ENCODE peak calls at places on chromosomes 3 and 15, in ten cellular contexts. S, E, O, A, Z, V, F, R, B and U are unnamed samples.

GRCh38 chr15:77028451-77029165 is 33.7 kb downstream of the PSTPIP1 start:
- DNase-seq in S (no peak), E (no peak), O (peak; percentile 17), A (no peak), Z (no peak), V (peak; percentile 6), F (no peak), R (no peak), B (no peak), U (no peak)

GRCh38 chr15:50850003-50850402 is 58.5 kb upstream of the AP4E1 start:
- DNase-seq in S (no peak), E (no peak), O (no peak), A (no peak), Z (no peak), V (no peak), F (no peak), R (no peak), B (no peak), U (no peak)

GRCh38 chr3:105130911-105131310 is 235.8 kb upstream of the ALCAM start:
- DNase-seq in S (no peak), E (no peak), O (no peak), A (no peak), Z (no peak), V (no peak), F (no peak), R (no peak), B (no peak), U (no peak)

GRCh38 chr15:63040509-63040908 is 2.0 kb upstream of the TPM1 start:
- DNase-seq in S (no peak), E (no peak), O (no peak), A (no peak), Z (no peak), V (no peak), F (no peak), R (no peak), B (no peak), U (no peak)

GRCh38 chr3:43025423-43025822 is 46.3 kb downstream of the GASK1A start:
- DNase-seq in S (no peak), E (no peak), O (no peak), A (no peak), Z (no peak), V (no peak), F (no peak), R (no peak), B (no peak), U (no peak)

GRCh38 chr3:12444582-12445468 is 39.5 kb upstream of the TSEN2 start:
- DNase-seq in S (no peak), E (no peak), O (no peak), A (no peak), Z (no peak), V (peak; percentile 21), F (peak; percentile 67), R (peak; percentile 32), B (no peak), U (no peak)

GRCh38 chr3:194487289-194488006 is 646 bp upstream of the ATP13A3 start:
- DNase-seq in S (peak; percentile 79), E (no peak), O (peak; percentile 65), A (peak; percentile 53), Z (peak; percentile 61), V (no peak), F (peak; percentile 77), R (no peak), B (peak; percentile 42), U (peak; percentile 69)

GRCh38 chr3:130857336-130858026 is 36.4 kb upstream of the ATP2C1 start:
- DNase-seq in S (no peak), E (no peak), O (no peak), A (no peak), Z (no peak), V (no peak), F (no peak), R (no peak), B (no peak), U (no peak)

GRCh38 chr15:31516459-31516858 is 189.8 kb downstream of the KLF13 start:
- DNase-seq in S (no peak), E (no peak), O (no peak), A (no peak), Z (peak; percentile 44), V (no peak), F (no peak), R (no peak), B (no peak), U (no peak)

GRCh38 chr3:4994823-4995499 is 15.7 kb downstream of the BHLHE40 start:
- DNase-seq in S (no peak), E (no peak), O (peak; percentile 76), A (peak; percentile 84), Z (peak; percentile 80), V (no peak), F (peak; percentile 80), R (no peak), B (no peak), U (no peak)

GRCh38 chr3:126873416-126873815 is 109.5 kb upstream of the PLXNA1 start:
- DNase-seq in S (no peak), E (no peak), O (no peak), A (no peak), Z (no peak), V (no peak), F (no peak), R (no peak), B (no peak), U (no peak)

GRCh38 chr15:101458158-101458895 is 31.2 kb downstream of the PCSK6 start:
- DNase-seq in S (no peak), E (no peak), O (no peak), A (no peak), Z (no peak), V (no peak), F (no peak), R (no peak), B (no peak), U (no peak)

GRCh38 chr3:45617430-45618080 is 23.0 kb downstream of the LIMD1 start:
- DNase-seq in S (no peak), E (no peak), O (no peak), A (no peak), Z (no peak), V (no peak), F (no peak), R (no peak), B (no peak), U (no peak)

GRCh38 chr3:194275231-194275671 is 75.9 kb downstream of the CPN2 start:
- DNase-seq in S (peak; percentile 17), E (no peak), O (peak; percentile 22), A (no peak), Z (peak; percentile 33), V (no peak), F (no peak), R (peak; percentile 14), B (peak; percentile 40), U (no peak)

GRCh38 chr3:76570436-76571057 is 469.4 kb upstream of the ROBO2 start:
- DNase-seq in S (no peak), E (peak; percentile 16), O (no peak), A (no peak), Z (peak; percentile 1), V (no peak), F (peak; percentile 3), R (no peak), B (no peak), U (peak; percentile 8)
- TF ChIP-seq CTCF in S (peak; percentile 64), E (peak; percentile 61), O (peak; percentile 65), A (peak; percentile 21), Z (no peak), V (peak; percentile 82), F (peak; percentile 45), R (peak; percentile 24), B (peak; percentile 77), U (peak; percentile 62)

DNA sequence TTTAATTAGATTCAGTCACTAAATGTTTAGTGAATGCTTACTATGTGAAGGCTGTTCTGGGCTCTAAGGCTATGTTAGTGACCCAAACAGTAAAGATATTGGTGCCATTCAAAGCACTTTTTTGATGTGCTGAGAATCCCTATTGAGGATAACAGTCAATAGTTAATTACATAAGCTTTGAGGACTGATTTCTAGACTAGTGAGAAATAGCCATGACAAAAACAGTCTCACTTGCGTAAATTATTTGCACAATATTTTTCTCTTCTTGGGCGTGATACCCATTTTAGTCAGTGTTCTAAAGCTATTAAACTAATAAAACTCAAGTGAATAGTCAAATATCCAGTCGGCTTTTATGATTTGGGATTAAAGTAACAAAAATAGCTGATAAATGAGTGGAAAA is 74.6 kb downstream of the UBE2E2 start:
- DNase-seq in S (no peak), E (no peak), O (no peak), A (no peak), Z (no peak), V (no peak), F (no peak), R (no peak), B (no peak), U (no peak)
- TF ChIP-seq CTCF in S (no peak), E (no peak), O (no peak), A (no peak), Z (no peak), V (no peak), F (no peak), R (no peak), B (no peak), U (no peak)

GRCh38 chr3:27826448-27826847 is 104.3 kb upstream of the EOMES start:
- DNase-seq in S (no peak), E (no peak), O (no peak), A (no peak), Z (no peak), V (no peak), F (no peak), R (no peak), B (no peak), U (no peak)

GRCh38 chr3:27824312-27825200 is 102.4 kb upstream of the EOMES start:
- DNase-seq in S (no peak), E (no peak), O (no peak), A (no peak), Z (no peak), V (no peak), F (no peak), R (no peak), B (no peak), U (no peak)

GRCh38 chr3:27827041-27827440 is 104.9 kb upstream of the EOMES start:
- DNase-seq in S (no peak), E (peak; percentile 3), O (no peak), A (no peak), Z (no peak), V (no peak), F (no peak), R (no peak), B (no peak), U (no peak)
- TF ChIP-seq CTCF in S (no peak), E (no peak), O (no peak), A (no peak), Z (no peak), V (no peak), F (no peak), R (no peak), B (no peak), U (no peak)

DNA sequence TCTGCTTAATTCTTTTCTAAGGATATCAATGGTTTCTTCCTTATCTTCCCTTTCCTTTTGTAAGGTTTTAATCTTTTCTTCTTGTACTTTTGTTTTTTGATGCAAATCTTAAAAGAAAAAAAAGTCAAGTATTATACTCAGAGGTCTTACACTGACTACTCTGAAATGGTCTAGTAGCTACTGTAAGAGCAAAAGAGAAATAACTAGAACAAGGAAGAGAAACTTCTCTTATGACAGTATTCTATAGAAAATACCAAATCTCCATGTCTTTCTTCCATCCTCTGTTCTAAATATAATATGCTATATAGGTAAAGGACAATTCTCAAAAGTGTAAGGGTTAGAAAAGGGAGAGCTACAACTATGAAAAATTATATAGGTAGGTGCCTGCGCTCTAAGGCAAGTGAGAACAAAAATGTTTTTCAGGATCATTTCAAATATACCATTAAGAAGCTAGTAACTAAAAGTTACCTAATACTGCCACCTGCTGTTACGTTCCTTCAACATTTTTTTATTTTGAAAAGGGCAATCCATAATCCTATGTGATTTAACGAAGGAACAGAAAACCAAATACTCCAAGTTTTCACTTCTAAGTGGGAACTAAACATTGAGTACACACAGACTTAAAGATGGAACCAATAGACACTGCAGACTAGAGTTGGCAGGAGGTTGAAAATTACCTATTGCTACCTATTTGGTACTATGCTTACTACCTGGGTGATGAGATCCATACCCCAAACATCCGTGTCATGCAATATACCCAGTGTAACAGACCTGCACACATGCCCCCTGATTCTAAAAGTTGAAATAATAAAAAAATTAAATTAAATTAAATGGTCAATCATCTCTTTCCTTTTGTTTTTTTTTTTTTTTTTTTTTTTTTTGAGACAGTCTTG is 36.7 kb downstream of the CIP2A start:
- DNase-seq in S (no peak), E (peak; percentile 69), O (no peak), A (no peak), Z (peak; percentile 6), V (no peak), F (peak; percentile 74), R (peak; percentile 9), B (no peak), U (no peak)
- TF ChIP-seq CTCF in S (peak; percentile 53), E (peak; percentile 58), O (peak; percentile 67), A (peak; percentile 62), Z (no peak), V (peak; percentile 65), F (peak; percentile 46), R (peak; percentile 75), B (peak; percentile 62), U (peak; percentile 53)